ENCODE peak calls at places on chromosomes 2 and 18, in five cellular contexts. I is MM.1S; S is tibial artery; T is CD8-positive, alpha-beta T cell; G is cardiac muscle cell. E is an unnamed sample. For H3K27me3, the result is how much of the 10 kb centered on the place peaks cover.

GRCh38 chr2:76958749-76959148 is 563.4 kb downstream of the LRRTM4 start:
- DNase-seq in I (no peak), S (no peak), T (no peak), G (peak), E (no peak)

GRCh38 chr18:68431111-68431921 is 283.6 kb downstream of the TMX3 start:
- DNase-seq in I (no peak), S (no peak), T (no peak), G (no peak), E (no peak)

GRCh38 chr2:204177977-204178522 is 241.5 kb downstream of the ICOS start:
- DNase-seq in I (peak), S (no peak), T (peak), G (peak), E (no peak)

GRCh38 chr18:36460854-36461253 is 163.3 kb downstream of the FHOD3 start:
- DNase-seq in I (no peak), S (no peak), T (no peak), G (no peak), E (no peak)

GRCh38 chr2:239828192-239828972 is 196.8 kb downstream of the NDUFA10 start:
- DNase-seq in I (no peak), S (peak), T (no peak), G (no peak), E (no peak)

GRCh38 chr2:237488901-237489860 is 2.1 kb downstream of the MLPH start:
- DNase-seq in I (no peak), S (no peak), T (no peak), G (no peak), E (no peak)

GRCh38 chr2:155382781-155383180 is 684.3 kb downstream of the KCNJ3 start:
- DNase-seq in I (no peak), S (no peak), T (no peak), G (no peak), E (no peak)

GRCh38 chr18:61963705-61964104 is 70.9 kb upstream of the RNF152 start:
- DNase-seq in I (no peak), S (no peak), T (no peak), G (no peak), E (no peak)

GRCh38 chr2:238158018-238158806 is 558 bp upstream of the ERFE start:
- DNase-seq in I (no peak), S (no peak), T (no peak), G (no peak), E (no peak)

GRCh38 chr2:178117725-178118124 is 5.5 kb downstream of the RBM45 start:
- DNase-seq in I (no peak), S (no peak), T (no peak), G (no peak), E (no peak)

GRCh38 chr2:171706152-171706803 is 19.0 kb downstream of the DYNC1I2 start:
- DNase-seq in I (peak), S (no peak), T (no peak), G (no peak), E (no peak)

GRCh38 chr2:66439291-66440010 is 4.5 kb downstream of the MEIS1 start:
- DNase-seq in I (no peak), S (peak), T (no peak), G (no peak), E (no peak)

DNA sequence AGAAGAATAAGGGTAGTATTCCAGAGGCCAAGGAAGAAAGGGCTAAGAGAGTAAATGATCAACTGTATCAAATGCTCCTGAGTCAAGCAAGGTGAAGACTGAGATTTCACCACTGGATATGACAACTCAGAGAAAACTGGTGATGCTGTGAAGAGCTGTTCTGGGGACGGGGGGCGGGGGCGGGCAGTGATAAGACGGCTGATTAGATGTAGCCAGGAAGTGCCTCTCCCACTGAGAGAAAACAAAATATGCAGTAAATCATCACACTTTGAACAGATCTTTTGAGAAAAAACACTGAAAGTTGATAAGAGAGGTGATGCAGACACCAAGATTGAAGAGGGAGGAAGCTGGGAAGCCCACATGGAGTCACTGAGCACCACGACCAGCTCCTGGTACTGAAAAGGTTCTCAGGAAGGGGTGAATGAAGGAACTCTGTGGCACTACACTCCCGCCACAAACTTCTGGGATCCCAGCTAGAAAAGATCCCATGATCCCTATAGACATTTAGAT is 75.8 kb downstream of the MYO3B start:
- DNase-seq in I (no peak), S (no peak), T (no peak), G (no peak), E (no peak)
- H3K27me3 ChIP-seq in I (under half), S (under half), T (under half), G (under half), E (under half)

GRCh38 chr2:201116959-201117734 is 1.2 kb downstream of the CFLAR start:
- DNase-seq in I (peak), S (peak), T (no peak), G (no peak), E (peak)
- H3K4me3 ChIP-seq in I (peak), S (peak), T (peak), G (peak), E (peak)

DNA sequence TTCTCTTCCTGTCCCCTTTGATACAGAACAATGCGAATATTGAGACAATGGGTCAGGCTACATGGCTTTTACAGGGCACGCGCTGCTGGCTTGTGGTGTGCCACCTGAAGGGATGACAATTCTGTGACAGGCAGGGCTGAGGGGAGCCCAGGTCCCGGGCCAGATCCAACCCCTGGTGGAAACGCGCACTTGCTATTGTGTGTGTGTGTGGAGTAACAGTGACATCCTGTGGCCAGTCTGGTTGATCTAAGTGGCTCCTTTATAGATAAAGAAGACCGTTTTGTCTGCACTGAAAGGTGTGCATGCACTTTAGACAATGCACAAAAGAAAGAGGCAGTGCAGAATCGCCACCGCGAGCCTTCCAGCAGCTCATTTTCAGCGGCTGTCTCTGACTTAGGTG is 273.6 kb downstream of the HRH4 start:
- DNase-seq in I (no peak), S (no peak), T (no peak), G (peak), E (no peak)
- TF ChIP-seq CTCF in I (peak), S (no peak), T (no peak), G (no peak), E (no peak)

DNA sequence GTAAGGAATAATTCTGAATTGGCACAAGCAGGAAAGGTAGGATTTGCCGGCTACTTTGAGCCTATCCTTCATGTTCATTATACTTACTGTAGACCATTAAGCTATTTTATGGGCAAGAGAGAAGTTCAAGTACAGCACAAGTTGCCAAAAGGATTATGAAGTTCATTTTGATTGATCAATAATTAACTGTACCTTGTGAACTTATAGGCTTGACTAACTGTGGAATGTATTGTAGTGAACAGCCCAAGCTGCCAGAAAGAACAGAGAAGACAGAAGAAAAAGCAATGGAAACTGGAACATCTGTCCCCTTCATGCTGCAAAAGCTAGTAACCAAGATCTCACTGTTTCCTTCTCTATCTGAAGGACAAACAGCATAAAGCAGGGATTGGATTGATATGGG is 810.1 kb upstream of the ZEB2 start:
- DNase-seq in I (no peak), S (no peak), T (no peak), G (no peak), E (no peak)
- H3K27me3 ChIP-seq in I (under half), S (under half), T (under half), G (under half), E (under half)

DNA sequence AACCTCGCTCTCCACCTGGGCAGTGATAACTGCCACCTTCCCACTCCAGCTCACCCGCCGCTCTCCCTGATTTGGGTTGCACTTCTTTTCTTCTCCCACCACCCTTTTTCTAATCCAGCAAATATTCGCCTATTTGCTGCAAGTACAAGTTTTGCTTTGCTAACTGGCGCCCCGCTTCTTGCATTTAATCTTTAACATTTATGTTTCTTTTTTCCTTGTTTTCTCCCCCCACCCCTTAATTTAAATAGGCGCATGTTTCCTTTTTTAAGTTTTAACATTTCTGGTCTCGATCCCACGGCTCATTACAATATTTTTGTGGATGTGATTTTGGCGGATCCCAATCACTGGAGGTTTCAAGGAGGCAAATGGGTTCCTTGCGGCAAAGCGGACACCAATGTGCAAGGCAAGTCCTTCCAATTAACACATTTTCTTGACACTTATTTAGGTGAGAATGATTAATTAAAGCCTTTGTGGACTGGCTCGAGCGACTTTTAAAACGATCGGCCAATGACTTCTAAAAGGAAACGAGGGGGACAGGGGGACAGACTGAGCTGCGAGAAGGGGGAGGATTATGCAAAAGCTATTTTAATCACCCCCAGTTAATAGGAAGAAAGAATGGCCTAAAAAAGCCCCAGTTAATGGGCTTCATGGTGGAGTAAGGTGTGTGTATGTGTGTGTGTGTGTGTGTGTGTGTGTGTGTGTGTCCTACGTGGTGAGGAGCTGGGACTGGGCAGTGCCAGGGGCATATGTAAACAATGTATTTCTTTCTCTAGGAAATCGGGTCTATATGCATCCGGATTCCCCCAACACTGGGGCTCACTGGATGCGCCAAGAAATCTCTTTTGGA is 1.6 kb downstream of the TBR1 start:
- DNase-seq in I (no peak), S (no peak), T (no peak), G (no peak), E (no peak)
- H3K4me3 ChIP-seq in I (no peak), S (no peak), T (no peak), G (no peak), E (no peak)

DNA sequence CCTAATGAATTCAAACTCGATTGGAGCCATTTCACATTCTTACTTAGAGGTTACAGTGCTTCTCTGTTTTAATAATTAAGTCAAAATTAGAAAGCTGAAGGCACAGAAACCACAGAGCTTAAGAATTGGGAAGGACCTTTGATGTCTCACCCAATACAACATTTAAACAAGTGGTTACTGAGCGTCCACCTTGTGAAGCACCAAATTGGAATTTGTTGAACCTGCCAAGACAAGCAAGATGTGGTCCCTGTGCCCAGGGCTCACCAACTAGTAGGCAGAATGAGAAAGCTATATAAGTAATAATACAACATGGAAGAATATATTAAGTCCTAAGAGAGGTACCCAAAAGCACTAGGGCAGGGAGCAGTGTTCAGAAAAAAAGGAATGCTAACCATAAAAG is 64.5 kb upstream of the NPAS2 start:
- DNase-seq in I (no peak), S (no peak), T (no peak), G (no peak), E (no peak)
- TF ChIP-seq CTCF in I (no peak), S (no peak), T (no peak), G (no peak), E (no peak)

GRCh38 chr18:54743596-54743995 is 84.7 kb upstream of the RAB27B start:
- DNase-seq in I (no peak), S (no peak), T (no peak), G (no peak), E (no peak)

GRCh38 chr18:54750350-54750749 is 77.9 kb upstream of the RAB27B start:
- DNase-seq in I (no peak), S (no peak), T (no peak), G (no peak), E (no peak)

GRCh38 chr18:54752185-54752584 is 76.1 kb upstream of the RAB27B start:
- DNase-seq in I (no peak), S (no peak), T (no peak), G (no peak), E (no peak)

DNA sequence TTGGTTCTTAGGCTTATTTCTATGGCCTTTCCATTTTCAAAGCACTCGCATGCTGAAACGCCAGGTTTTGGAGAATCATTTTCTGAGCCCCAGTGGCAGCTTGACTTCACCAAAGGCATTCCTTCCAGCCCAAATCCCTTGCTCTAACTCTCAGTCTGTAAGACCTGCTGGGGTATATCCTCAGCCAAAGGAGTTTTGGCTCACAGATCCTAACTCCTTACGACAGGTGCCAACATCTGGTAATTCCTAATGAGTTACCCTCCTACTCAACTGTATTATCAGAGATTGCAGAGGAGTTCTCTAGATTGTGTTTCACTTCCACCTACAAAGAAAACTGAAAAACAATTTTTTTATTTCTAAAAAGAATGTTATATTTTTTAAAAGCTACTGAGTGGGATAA is 79.0 kb upstream of the RAB27B start:
- DNase-seq in I (no peak), S (no peak), T (no peak), G (no peak), E (no peak)
- H3K27me3 ChIP-seq in I (under half), S (under half), T (under half), G (under half), E (under half)

GRCh38 chr2:232419245-232420072 is 12.8 kb downstream of the ALPG start:
- DNase-seq in I (no peak), S (peak), T (no peak), G (peak), E (no peak)
- H3K4me3 ChIP-seq in I (no peak), S (peak), T (no peak), G (peak), E (no peak)

GRCh38 chr2:47086054-47086471 is 69.0 kb downstream of the STPG4 start:
- DNase-seq in I (no peak), S (no peak), T (no peak), G (no peak), E (no peak)

GRCh38 chr2:47086571-47086970 is 68.5 kb downstream of the STPG4 start:
- DNase-seq in I (no peak), S (no peak), T (no peak), G (no peak), E (no peak)

GRCh38 chr2:47089083-47089464 is 66.0 kb downstream of the STPG4 start:
- DNase-seq in I (no peak), S (no peak), T (no peak), G (no peak), E (no peak)

GRCh38 chr2:47087051-47087450 is 68.1 kb downstream of the STPG4 start:
- DNase-seq in I (no peak), S (no peak), T (no peak), G (no peak), E (no peak)

DNA sequence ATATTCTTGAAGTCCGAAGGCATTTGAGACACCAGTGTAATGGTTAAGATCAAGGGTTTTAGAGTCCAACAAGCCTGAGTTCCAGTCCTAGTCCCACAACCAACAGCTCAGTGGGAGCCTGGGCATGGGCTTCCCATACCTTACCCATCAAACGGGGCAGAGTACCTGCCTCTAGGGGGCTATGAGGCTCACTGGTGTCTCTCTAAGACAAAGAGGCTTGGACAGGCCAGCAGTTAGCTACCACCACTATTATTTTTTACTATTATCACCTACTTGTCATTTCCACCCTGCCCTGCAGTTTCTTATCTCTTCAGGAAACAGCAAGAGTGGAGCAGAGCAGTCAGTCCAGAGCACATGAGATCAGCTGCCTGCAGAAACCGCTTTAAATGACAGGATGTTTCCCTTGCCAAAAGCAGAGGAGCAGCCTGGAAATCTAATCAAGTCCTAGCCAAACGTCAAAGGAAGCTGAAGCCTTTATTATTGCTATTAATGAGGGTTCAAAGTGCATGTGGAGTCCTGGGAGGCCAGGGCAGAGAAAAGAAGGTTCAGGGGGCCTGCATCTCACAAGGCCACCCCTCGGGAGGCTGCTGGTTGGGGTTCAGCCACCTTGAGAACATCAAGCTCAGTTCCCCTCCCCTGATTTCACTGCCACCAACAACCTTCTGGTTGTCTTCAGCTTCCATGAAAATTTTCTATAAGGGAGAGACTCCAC is 66.6 kb downstream of the STPG4 start:
- DNase-seq in I (no peak), S (no peak), T (no peak), G (no peak), E (no peak)
- TF ChIP-seq CTCF in I (no peak), S (no peak), T (no peak), G (peak), E (no peak)